ENCODE peak calls at places on chromosomes 16 and 17, in five cellular contexts. M, K, X, S and Q are unnamed samples.

GRCh38 chr17:81397314-81398169 is 2.3 kb downstream of the BAHCC1 start:
- DNase-seq in M (no peak), K (peak), X (no peak), S (peak), Q (peak)

GRCh38 chr16:68760671-68761275 is 23.7 kb downstream of the CDH1 start:
- DNase-seq in M (no peak), K (no peak), X (no peak), S (peak), Q (no peak)

GRCh38 chr17:82103588-82104451 is 5.8 kb upstream of the FASN start:
- DNase-seq in M (no peak), K (peak), X (no peak), S (peak), Q (peak)

GRCh38 chr17:4449736-4450135 is 16.0 kb downstream of the SPNS3 start:
- DNase-seq in M (no peak), K (no peak), X (no peak), S (no peak), Q (no peak)

GRCh38 chr17:7716299-7716886 is 1.2 kb upstream of the DNAH2 start:
- DNase-seq in M (no peak), K (no peak), X (no peak), S (no peak), Q (no peak)

GRCh38 chr17:4433515-4434031 is at the start of gene SPNS3:
- DNase-seq in M (peak), K (no peak), X (no peak), S (no peak), Q (no peak)

GRCh38 chr16:25110392-25110947 is 1.1 kb upstream of the LCMT1 start:
- DNase-seq in M (no peak), K (no peak), X (no peak), S (no peak), Q (no peak)

GRCh38 chr16:83956336-83957289 is 3.6 kb downstream of the OSGIN1 start:
- DNase-seq in M (peak), K (peak), X (no peak), S (peak), Q (peak)

GRCh38 chr16:70298988-70299938 is at the start of gene DDX19B:
- DNase-seq in M (peak), K (peak), X (peak), S (peak), Q (peak)

GRCh38 chr17:75517277-75517865 is 1.0 kb downstream of the TSEN54 start:
- DNase-seq in M (peak), K (no peak), X (no peak), S (no peak), Q (no peak)

GRCh38 chr17:33816842-33817241 is 438.2 kb upstream of the CCL2 start:
- DNase-seq in M (no peak), K (no peak), X (no peak), S (no peak), Q (no peak)

GRCh38 chr17:76083536-76083935 is 4.6 kb downstream of the ZACN start:
- DNase-seq in M (no peak), K (no peak), X (no peak), S (no peak), Q (no peak)

GRCh38 chr16:65702707-65703402 is 581.0 kb upstream of the CDH11 start:
- DNase-seq in M (no peak), K (no peak), X (no peak), S (peak), Q (peak)

GRCh38 chr16:69204106-69204655 is 17.2 kb downstream of the SNTB2 start:
- DNase-seq in M (no peak), K (no peak), X (no peak), S (no peak), Q (no peak)

GRCh38 chr17:80879723-80880649 is 111.7 kb upstream of the CHMP6 start:
- DNase-seq in M (no peak), K (no peak), X (no peak), S (no peak), Q (peak)

GRCh38 chr16:85266857-85267256 is 154.6 kb upstream of the CIBAR2 start:
- DNase-seq in M (no peak), K (no peak), X (no peak), S (no peak), Q (peak)

GRCh38 chr17:19533036-19533717 is 477 bp upstream of the SLC47A1 start:
- DNase-seq in M (no peak), K (no peak), X (no peak), S (no peak), Q (no peak)

GRCh38 chr17:29555840-29556239 is 11.0 kb downstream of the ABHD15 start:
- DNase-seq in M (no peak), K (no peak), X (no peak), S (no peak), Q (no peak)

GRCh38 chr16:24010440-24011089 is 174.8 kb downstream of the PRKCB start:
- DNase-seq in M (peak), K (peak), X (peak), S (peak), Q (peak)

GRCh38 chr16:75922250-75922649 is 196.0 kb upstream of the CPHXL start:
- DNase-seq in M (no peak), K (no peak), X (no peak), S (no peak), Q (no peak)

GRCh38 chr17:82696916-82697807 is 1.3 kb downstream of the RAB40B start:
- DNase-seq in M (no peak), K (peak), X (no peak), S (no peak), Q (no peak)

GRCh38 chr17:35898283-35899070 is 18.3 kb upstream of the CCL5 start:
- DNase-seq in M (peak), K (peak), X (no peak), S (peak), Q (no peak)

DNA sequence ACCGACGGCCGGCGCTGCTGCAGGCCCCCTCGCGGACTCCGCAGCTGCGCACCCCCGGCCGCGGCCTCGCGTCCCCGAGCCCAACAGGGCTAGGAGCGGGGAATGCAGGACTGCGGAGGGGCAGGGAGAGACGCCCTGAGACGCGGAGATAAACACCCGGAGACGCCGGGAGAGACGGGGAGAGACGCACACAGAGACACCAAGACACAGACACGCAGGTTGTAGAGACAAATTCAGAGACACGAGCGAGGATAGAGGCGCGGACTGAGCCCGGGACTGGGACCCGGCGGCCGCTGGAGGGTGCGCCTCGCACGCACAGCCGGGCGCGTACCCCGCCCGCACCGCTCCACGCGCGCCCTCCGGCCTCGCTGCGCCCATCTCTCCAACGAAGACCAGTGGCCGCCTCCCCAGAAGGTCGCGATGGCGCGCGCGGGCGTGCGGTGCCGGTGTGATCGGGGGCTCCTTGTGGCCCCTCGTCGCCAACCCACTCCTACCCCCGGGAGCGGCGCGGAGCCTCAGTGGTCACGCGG is 902 bp downstream of the STAC2 start:
- DNase-seq in M (no peak), K (no peak), X (no peak), S (no peak), Q (no peak)
- H3K4me3 ChIP-seq in M (peak), K (no peak), X (peak), S (peak), Q (peak)

DNA sequence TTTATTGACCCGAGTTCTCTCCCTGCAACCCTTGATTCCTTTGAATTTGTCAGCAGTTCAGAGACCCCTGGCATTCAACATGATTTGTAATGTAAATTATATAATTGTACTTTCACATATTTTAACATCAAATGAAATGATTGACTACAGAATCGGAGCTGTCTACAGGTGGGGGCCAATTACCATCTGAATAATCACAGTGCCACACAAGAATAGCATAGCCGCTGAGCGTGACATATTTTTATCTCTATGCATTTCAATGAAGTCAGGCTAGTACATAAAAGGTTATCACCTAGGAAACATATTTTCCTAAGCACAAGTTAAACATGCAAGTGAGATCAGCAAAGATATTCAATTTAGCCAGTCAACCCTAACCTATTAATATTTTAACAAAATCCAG is 66.8 kb downstream of the IRX6 start:
- DNase-seq in M (no peak), K (no peak), X (no peak), S (no peak), Q (no peak)
- H3K4me3 ChIP-seq in M (no peak), K (no peak), X (no peak), S (no peak), Q (no peak)

GRCh38 chr17:68480885-68481284 is 23.6 kb upstream of the WIPI1 start:
- DNase-seq in M (no peak), K (no peak), X (no peak), S (no peak), Q (no peak)
- H3K4me3 ChIP-seq in M (no peak), K (no peak), X (no peak), S (no peak), Q (no peak)

GRCh38 chr17:66469088-66469442 is 166.7 kb downstream of the PRKCA start:
- DNase-seq in M (no peak), K (no peak), X (no peak), S (no peak), Q (no peak)
- H3K4me3 ChIP-seq in M (no peak), K (no peak), X (no peak), S (no peak), Q (no peak)

GRCh38 chr16:27154573-27155521 is 48.5 kb upstream of the KDM8 start:
- DNase-seq in M (peak), K (peak), X (no peak), S (peak), Q (peak)
- H3K4me3 ChIP-seq in M (no peak), K (no peak), X (no peak), S (no peak), Q (no peak)

DNA sequence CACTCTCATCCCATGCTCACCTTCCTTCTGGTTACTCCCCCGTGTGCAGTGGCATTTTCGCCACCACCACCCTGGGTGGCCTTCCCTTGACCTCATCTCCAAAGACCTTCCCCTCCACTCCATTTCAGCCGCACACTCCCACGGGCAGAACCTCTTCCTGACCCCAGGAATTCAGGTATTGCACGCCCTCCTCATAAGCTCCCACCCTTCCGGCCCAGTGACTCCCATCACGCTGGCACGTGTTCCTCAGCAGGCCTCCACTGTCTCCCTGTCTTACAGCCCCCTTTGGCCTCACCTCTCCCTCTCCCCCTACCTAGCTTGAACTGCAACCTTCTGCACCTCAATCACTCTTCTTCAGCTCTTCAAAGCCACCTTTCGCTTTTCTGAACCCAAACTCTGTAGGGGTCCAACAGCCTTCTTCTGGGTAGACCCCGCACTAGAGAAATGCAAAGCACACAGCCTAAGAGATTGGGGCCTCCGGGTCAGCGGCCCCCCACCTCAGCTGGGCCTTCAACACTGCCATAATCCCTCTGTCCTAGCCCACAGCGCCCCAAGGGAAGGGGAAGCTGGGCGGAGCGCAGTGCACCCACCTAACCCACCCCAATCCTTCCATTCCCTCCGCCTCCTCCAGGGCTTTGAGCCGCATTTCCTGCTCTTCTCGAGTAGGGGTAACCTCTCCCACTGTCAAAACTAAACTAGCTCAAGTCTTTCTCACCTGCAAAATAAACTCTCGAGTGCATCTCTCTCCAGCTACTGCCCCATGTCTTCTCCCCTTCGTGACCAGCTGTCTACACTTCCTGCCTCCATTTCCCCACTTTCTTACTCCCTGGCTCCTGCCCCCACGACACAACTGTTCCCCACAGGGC is 1.7 kb upstream of the TMEM97 start:
- DNase-seq in M (no peak), K (no peak), X (no peak), S (no peak), Q (no peak)
- H3K4me3 ChIP-seq in M (no peak), K (no peak), X (no peak), S (no peak), Q (peak)

GRCh38 chr16:74192281-74192680 is 104.3 kb upstream of the PSMD7 start:
- DNase-seq in M (no peak), K (no peak), X (no peak), S (no peak), Q (no peak)
- H3K4me3 ChIP-seq in M (no peak), K (no peak), X (no peak), S (no peak), Q (no peak)